ENCODE peak calls at places on chromosome 14, in nine cellular contexts. One of them, this sample, is unnamed.

GRCh38 chr14:69049675-69050074 is 70.6 kb upstream of the ACTN1 start:
- DNase-seq in transverse colon: no peak
- DNase-seq in upper lobe of right lung: no peak
- DNase-seq in cardiac muscle cell: peak; percentile 95
- DNase-seq in activated B cell treated with CpG ODN at 0.5 μM for 24 hours: no peak
- DNase-seq in kidney: no peak
- DNase-seq in Calu3: no peak
- DNase-seq in endothelial cell: no peak
- DNase-seq in fibroblast of pulmonary artery: peak; percentile 96
- DNase-seq in this sample: no peak

GRCh38 chr14:41642402-41643195 is 35.9 kb downstream of the LRFN5 start:
- DNase-seq in fibroblast of pulmonary artery: peak; percentile 36
- DNase-seq in upper lobe of right lung: no peak
- DNase-seq in cardiac muscle cell: peak; percentile 5
- DNase-seq in kidney: no peak
- DNase-seq in endothelial cell: no peak
- DNase-seq in Calu3: no peak
- DNase-seq in activated B cell treated with CpG ODN at 0.5 μM for 24 hours: no peak
- DNase-seq in transverse colon: no peak
- DNase-seq in this sample: no peak

GRCh38 chr14:22814945-22815713 is at the start of gene SLC7A7:
- DNase-seq in endothelial cell: no peak
- DNase-seq in fibroblast of pulmonary artery: peak; percentile 56
- DNase-seq in transverse colon: peak; percentile 32
- DNase-seq in kidney: no peak
- DNase-seq in cardiac muscle cell: peak; percentile 67
- DNase-seq in upper lobe of right lung: peak; percentile 44
- DNase-seq in activated B cell treated with CpG ODN at 0.5 μM for 24 hours: no peak
- DNase-seq in Calu3: no peak
- DNase-seq in this sample: no peak

GRCh38 chr14:101242442-101243385 is 318.6 kb upstream of the DIO3 start:
- DNase-seq in cardiac muscle cell: no peak
- DNase-seq in fibroblast of pulmonary artery: no peak
- DNase-seq in Calu3: no peak
- DNase-seq in transverse colon: no peak
- DNase-seq in endothelial cell: no peak
- DNase-seq in activated B cell treated with CpG ODN at 0.5 μM for 24 hours: no peak
- DNase-seq in upper lobe of right lung: no peak
- DNase-seq in kidney: peak; percentile 38
- DNase-seq in this sample: no peak

GRCh38 chr14:67636361-67636919 is 16.7 kb downstream of the ARG2 start:
- DNase-seq in cardiac muscle cell: peak; percentile 35
- DNase-seq in upper lobe of right lung: no peak
- DNase-seq in Calu3: no peak
- DNase-seq in kidney: no peak
- DNase-seq in endothelial cell: no peak
- DNase-seq in transverse colon: no peak
- DNase-seq in fibroblast of pulmonary artery: no peak
- DNase-seq in activated B cell treated with CpG ODN at 0.5 μM for 24 hours: no peak
- DNase-seq in this sample: no peak

GRCh38 chr14:92963301-92964123 is 40.6 kb downstream of the CHGA start:
- DNase-seq in transverse colon: no peak
- DNase-seq in fibroblast of pulmonary artery: no peak
- DNase-seq in upper lobe of right lung: no peak
- DNase-seq in kidney: peak; percentile 39
- DNase-seq in cardiac muscle cell: no peak
- DNase-seq in activated B cell treated with CpG ODN at 0.5 μM for 24 hours: no peak
- DNase-seq in endothelial cell: no peak
- DNase-seq in Calu3: no peak
- DNase-seq in this sample: no peak

GRCh38 chr14:80638620-80639215 is 302.8 kb downstream of the CEP128 start:
- DNase-seq in transverse colon: no peak
- DNase-seq in upper lobe of right lung: no peak
- DNase-seq in endothelial cell: no peak
- DNase-seq in cardiac muscle cell: peak; percentile 73
- DNase-seq in fibroblast of pulmonary artery: peak; percentile 82
- DNase-seq in activated B cell treated with CpG ODN at 0.5 μM for 24 hours: no peak
- DNase-seq in kidney: no peak
- DNase-seq in Calu3: peak; percentile 21
- DNase-seq in this sample: no peak

GRCh38 chr14:105899657-105900397 is 373.4 kb downstream of the TMEM121 start:
- DNase-seq in fibroblast of pulmonary artery: no peak
- DNase-seq in activated B cell treated with CpG ODN at 0.5 μM for 24 hours: no peak
- DNase-seq in transverse colon: no peak
- DNase-seq in kidney: peak; percentile 48
- DNase-seq in upper lobe of right lung: no peak
- DNase-seq in endothelial cell: no peak
- DNase-seq in cardiac muscle cell: no peak
- DNase-seq in Calu3: no peak
- DNase-seq in this sample: no peak

GRCh38 chr14:39102969-39103957 is at the start of gene SEC23A:
- DNase-seq in kidney: peak; percentile 96
- DNase-seq in transverse colon: peak; percentile 94
- DNase-seq in Calu3: peak; percentile 87
- DNase-seq in activated B cell treated with CpG ODN at 0.5 μM for 24 hours: peak; percentile 79
- DNase-seq in upper lobe of right lung: peak; percentile 96
- DNase-seq in fibroblast of pulmonary artery: peak; percentile 88
- DNase-seq in cardiac muscle cell: peak; percentile 93
- DNase-seq in endothelial cell: peak; percentile 91
- DNase-seq in this sample: peak; percentile 93

GRCh38 chr14:39097159-39097558 is 5.9 kb downstream of the SEC23A start:
- DNase-seq in kidney: no peak
- DNase-seq in transverse colon: no peak
- DNase-seq in fibroblast of pulmonary artery: peak; percentile 82
- DNase-seq in cardiac muscle cell: peak; percentile 61
- DNase-seq in endothelial cell: no peak
- DNase-seq in upper lobe of right lung: no peak
- DNase-seq in Calu3: no peak
- DNase-seq in activated B cell treated with CpG ODN at 0.5 μM for 24 hours: no peak
- DNase-seq in this sample: no peak

GRCh38 chr14:39099748-39100147 is 3.3 kb downstream of the SEC23A start:
- DNase-seq in transverse colon: no peak
- DNase-seq in cardiac muscle cell: no peak
- DNase-seq in Calu3: no peak
- DNase-seq in upper lobe of right lung: no peak
- DNase-seq in activated B cell treated with CpG ODN at 0.5 μM for 24 hours: no peak
- DNase-seq in endothelial cell: no peak
- DNase-seq in fibroblast of pulmonary artery: no peak
- DNase-seq in kidney: no peak
- DNase-seq in this sample: no peak

GRCh38 chr14:39107624-39108023 is 4.6 kb upstream of the SEC23A start:
- DNase-seq in fibroblast of pulmonary artery: peak; percentile 71
- DNase-seq in cardiac muscle cell: peak; percentile 61
- DNase-seq in kidney: no peak
- DNase-seq in activated B cell treated with CpG ODN at 0.5 μM for 24 hours: no peak
- DNase-seq in upper lobe of right lung: no peak
- DNase-seq in transverse colon: no peak
- DNase-seq in Calu3: no peak
- DNase-seq in endothelial cell: no peak
- DNase-seq in this sample: no peak

GRCh38 chr14:39102265-39102968 is 618 bp downstream of the SEC23A start:
- DNase-seq in endothelial cell: no peak
- DNase-seq in transverse colon: peak; percentile 73
- DNase-seq in upper lobe of right lung: no peak
- DNase-seq in Calu3: no peak
- DNase-seq in activated B cell treated with CpG ODN at 0.5 μM for 24 hours: no peak
- DNase-seq in cardiac muscle cell: peak; percentile 57
- DNase-seq in kidney: no peak
- DNase-seq in fibroblast of pulmonary artery: peak; percentile 45
- DNase-seq in this sample: no peak
- TF ChIP-seq CTCF in endothelial cell: no peak
- TF ChIP-seq CTCF in transverse colon: no peak
- TF ChIP-seq CTCF in upper lobe of right lung: no peak
- TF ChIP-seq CTCF in Calu3: no peak
- TF ChIP-seq CTCF in activated B cell treated with CpG ODN at 0.5 μM for 24 hours: no peak
- TF ChIP-seq CTCF in cardiac muscle cell: no peak
- TF ChIP-seq CTCF in kidney: no peak
- TF ChIP-seq CTCF in fibroblast of pulmonary artery: no peak
- TF ChIP-seq CTCF in this sample: no peak

GRCh38 chr14:77027538-77028383 is 747 bp downstream of the IRF2BPL start:
- DNase-seq in activated B cell treated with CpG ODN at 0.5 μM for 24 hours: peak; percentile 71
- DNase-seq in cardiac muscle cell: peak; percentile 86
- DNase-seq in endothelial cell: peak; percentile 44
- DNase-seq in Calu3: peak; percentile 74
- DNase-seq in fibroblast of pulmonary artery: peak; percentile 81
- DNase-seq in upper lobe of right lung: peak; percentile 92
- DNase-seq in transverse colon: peak; percentile 75
- DNase-seq in kidney: peak; percentile 96
- DNase-seq in this sample: peak; percentile 58

GRCh38 chr14:77028384-77029246 is at the start of gene IRF2BPL:
- DNase-seq in Calu3: peak; percentile 95
- DNase-seq in endothelial cell: peak; percentile 98
- DNase-seq in fibroblast of pulmonary artery: peak; percentile 99
- DNase-seq in upper lobe of right lung: peak; percentile 99
- DNase-seq in kidney: peak; percentile 100
- DNase-seq in cardiac muscle cell: peak; percentile 100
- DNase-seq in activated B cell treated with CpG ODN at 0.5 μM for 24 hours: peak; percentile 89
- DNase-seq in transverse colon: peak; percentile 99
- DNase-seq in this sample: peak; percentile 97

GRCh38 chr14:77025744-77026165 is 2.8 kb downstream of the IRF2BPL start:
- DNase-seq in activated B cell treated with CpG ODN at 0.5 μM for 24 hours: no peak
- DNase-seq in cardiac muscle cell: no peak
- DNase-seq in endothelial cell: no peak
- DNase-seq in upper lobe of right lung: peak; percentile 71
- DNase-seq in Calu3: no peak
- DNase-seq in kidney: peak; percentile 84
- DNase-seq in transverse colon: no peak
- DNase-seq in fibroblast of pulmonary artery: no peak
- DNase-seq in this sample: peak; percentile 48

GRCh38 chr14:77026166-77026929 is 2.2 kb downstream of the IRF2BPL start:
- DNase-seq in activated B cell treated with CpG ODN at 0.5 μM for 24 hours: no peak
- DNase-seq in upper lobe of right lung: peak; percentile 82
- DNase-seq in fibroblast of pulmonary artery: peak; percentile 59
- DNase-seq in endothelial cell: no peak
- DNase-seq in transverse colon: no peak
- DNase-seq in cardiac muscle cell: peak; percentile 60
- DNase-seq in kidney: peak; percentile 87
- DNase-seq in Calu3: no peak
- DNase-seq in this sample: no peak

GRCh38 chr14:77026930-77027537 is 1.5 kb downstream of the IRF2BPL start:
- DNase-seq in endothelial cell: peak; percentile 51
- DNase-seq in activated B cell treated with CpG ODN at 0.5 μM for 24 hours: peak; percentile 61
- DNase-seq in Calu3: peak; percentile 56
- DNase-seq in kidney: peak; percentile 82
- DNase-seq in transverse colon: no peak
- DNase-seq in fibroblast of pulmonary artery: peak; percentile 58
- DNase-seq in upper lobe of right lung: peak; percentile 84
- DNase-seq in cardiac muscle cell: peak; percentile 72
- DNase-seq in this sample: peak; percentile 62
- TF ChIP-seq CTCF in endothelial cell: no peak
- TF ChIP-seq CTCF in activated B cell treated with CpG ODN at 0.5 μM for 24 hours: no peak
- TF ChIP-seq CTCF in Calu3: no peak
- TF ChIP-seq CTCF in kidney: no peak
- TF ChIP-seq CTCF in transverse colon: no peak
- TF ChIP-seq CTCF in fibroblast of pulmonary artery: no peak
- TF ChIP-seq CTCF in upper lobe of right lung: peak; percentile 12
- TF ChIP-seq CTCF in cardiac muscle cell: no peak
- TF ChIP-seq CTCF in this sample: no peak

GRCh38 chr14:29925736-29926135 is 1.9 kb downstream of the PRKD1 start:
- DNase-seq in kidney: no peak
- DNase-seq in activated B cell treated with CpG ODN at 0.5 μM for 24 hours: no peak
- DNase-seq in Calu3: no peak
- DNase-seq in endothelial cell: no peak
- DNase-seq in cardiac muscle cell: peak; percentile 45
- DNase-seq in upper lobe of right lung: no peak
- DNase-seq in fibroblast of pulmonary artery: peak; percentile 37
- DNase-seq in transverse colon: no peak
- DNase-seq in this sample: no peak

GRCh38 chr14:29926228-29926627 is 1.4 kb downstream of the PRKD1 start:
- DNase-seq in endothelial cell: no peak
- DNase-seq in transverse colon: no peak
- DNase-seq in kidney: no peak
- DNase-seq in Calu3: no peak
- DNase-seq in cardiac muscle cell: peak; percentile 9
- DNase-seq in upper lobe of right lung: no peak
- DNase-seq in fibroblast of pulmonary artery: no peak
- DNase-seq in activated B cell treated with CpG ODN at 0.5 μM for 24 hours: no peak
- DNase-seq in this sample: peak; percentile 6

GRCh38 chr14:29927596-29928341 is at the start of gene PRKD1:
- DNase-seq in transverse colon: peak; percentile 51
- DNase-seq in upper lobe of right lung: peak; percentile 86
- DNase-seq in kidney: peak; percentile 90
- DNase-seq in Calu3: peak; percentile 75
- DNase-seq in cardiac muscle cell: peak; percentile 84
- DNase-seq in fibroblast of pulmonary artery: peak; percentile 79
- DNase-seq in endothelial cell: peak; percentile 62
- DNase-seq in activated B cell treated with CpG ODN at 0.5 μM for 24 hours: peak; percentile 32
- DNase-seq in this sample: peak; percentile 84

GRCh38 chr14:29928342-29928640 is 644 bp upstream of the PRKD1 start:
- DNase-seq in endothelial cell: no peak
- DNase-seq in Calu3: no peak
- DNase-seq in upper lobe of right lung: no peak
- DNase-seq in transverse colon: no peak
- DNase-seq in cardiac muscle cell: peak; percentile 7
- DNase-seq in kidney: no peak
- DNase-seq in fibroblast of pulmonary artery: no peak
- DNase-seq in activated B cell treated with CpG ODN at 0.5 μM for 24 hours: no peak
- DNase-seq in this sample: no peak

GRCh38 chr14:29926701-29927595 is 699 bp downstream of the PRKD1 start:
- DNase-seq in upper lobe of right lung: peak; percentile 84
- DNase-seq in transverse colon: peak; percentile 45
- DNase-seq in cardiac muscle cell: peak; percentile 65
- DNase-seq in fibroblast of pulmonary artery: peak; percentile 55
- DNase-seq in Calu3: peak; percentile 69
- DNase-seq in kidney: peak; percentile 88
- DNase-seq in endothelial cell: peak; percentile 53
- DNase-seq in activated B cell treated with CpG ODN at 0.5 μM for 24 hours: peak; percentile 32
- DNase-seq in this sample: peak; percentile 67
- TF ChIP-seq CTCF in upper lobe of right lung: peak; percentile 33
- TF ChIP-seq CTCF in transverse colon: no peak
- TF ChIP-seq CTCF in cardiac muscle cell: peak; percentile 19
- TF ChIP-seq CTCF in fibroblast of pulmonary artery: no peak
- TF ChIP-seq CTCF in Calu3: no peak
- TF ChIP-seq CTCF in kidney: peak; percentile 20
- TF ChIP-seq CTCF in endothelial cell: no peak
- TF ChIP-seq CTCF in activated B cell treated with CpG ODN at 0.5 μM for 24 hours: no peak
- TF ChIP-seq CTCF in this sample: no peak

DNA sequence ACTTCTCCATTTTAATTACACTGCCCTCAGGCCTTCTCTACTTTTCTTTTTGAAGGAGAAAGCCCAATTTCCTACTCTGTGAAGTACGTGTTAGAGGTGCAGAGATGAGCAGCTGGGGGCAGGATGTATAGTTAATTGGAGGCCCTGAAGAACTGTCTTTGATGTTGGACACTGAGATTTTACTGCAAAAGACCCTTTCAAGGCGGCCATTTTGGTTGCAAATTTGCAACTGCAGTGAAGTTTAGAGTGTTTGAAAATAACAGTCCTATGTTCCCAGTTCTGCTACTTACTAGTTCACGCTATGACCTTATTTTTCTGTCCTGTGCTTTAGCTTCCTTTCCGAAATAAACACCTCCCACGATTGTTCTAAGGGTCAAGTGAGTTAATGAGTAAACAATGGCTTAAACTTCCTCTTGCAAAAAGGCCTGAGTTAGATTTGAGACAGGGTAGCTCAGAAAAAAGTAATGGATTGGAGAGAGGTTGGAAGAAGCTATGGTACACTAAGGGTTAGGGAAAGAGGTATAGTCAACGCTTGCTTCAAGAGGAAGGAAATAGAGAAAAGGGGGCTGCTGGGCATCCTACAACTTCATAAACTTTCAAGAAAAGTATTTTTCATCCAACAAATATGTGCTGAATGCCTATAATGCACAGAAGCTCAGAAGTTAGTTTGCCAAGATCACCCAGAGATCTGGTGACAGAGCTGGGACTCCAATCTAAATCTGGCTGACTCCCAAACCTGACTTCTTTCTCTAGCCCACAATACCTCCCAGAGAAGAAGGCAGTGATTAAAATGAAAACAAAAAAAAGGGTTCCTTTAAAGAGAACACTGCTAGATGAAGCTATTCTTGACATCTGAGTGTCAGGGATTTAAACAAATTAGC is 26.4 kb upstream of the DICER1 start:
- DNase-seq in kidney: no peak
- DNase-seq in activated B cell treated with CpG ODN at 0.5 μM for 24 hours: no peak
- DNase-seq in fibroblast of pulmonary artery: peak; percentile 78
- DNase-seq in endothelial cell: no peak
- DNase-seq in cardiac muscle cell: peak; percentile 50
- DNase-seq in Calu3: no peak
- DNase-seq in transverse colon: no peak
- DNase-seq in upper lobe of right lung: no peak
- DNase-seq in this sample: no peak
- TF ChIP-seq CTCF in kidney: no peak
- TF ChIP-seq CTCF in activated B cell treated with CpG ODN at 0.5 μM for 24 hours: no peak
- TF ChIP-seq CTCF in fibroblast of pulmonary artery: no peak
- TF ChIP-seq CTCF in endothelial cell: no peak
- TF ChIP-seq CTCF in cardiac muscle cell: no peak
- TF ChIP-seq CTCF in Calu3: no peak
- TF ChIP-seq CTCF in transverse colon: no peak
- TF ChIP-seq CTCF in upper lobe of right lung: no peak
- TF ChIP-seq CTCF in this sample: no peak